ENCODE peak calls at places on chromosomes 12 and 14, in ten cellular contexts. Z is thoracic aorta; F is H9; J is CD4-positive, CD25-positive, alpha-beta regulatory T cell; H is CD8-positive, alpha-beta memory T cell; S is prostate gland; U is psoas muscle; Y is aorta; E is heart left ventricle; A is PC-3. X is an unnamed sample. For H3K4me1, the result is how much of the 10 kb centered on the place peaks cover.

GRCh38 chr12:94039914-94040313 is 108.5 kb upstream of the PLXNC1 start:
- DNase-seq in U (no peak), J (no peak), S (no peak), E (no peak), Y (no peak), H (no peak), Z (no peak), F (no peak), A (no peak), X (no peak)

GRCh38 chr12:63150255-63151060 is 543 bp downstream of the AVPR1A start:
- DNase-seq in S (no peak), F (peak), Y (peak), Z (no peak), U (peak), E (peak), J (peak), A (no peak), H (no peak), X (no peak)

GRCh38 chr12:26803552-26803951 is 29.4 kb downstream of the ITPR2 start:
- DNase-seq in J (no peak), H (no peak), F (no peak), S (no peak), Z (no peak), Y (no peak), E (no peak), U (no peak), A (peak), X (no peak)

GRCh38 chr14:58077621-58078020 is 74.4 kb downstream of the ARMH4 start:
- DNase-seq in A (no peak), Z (no peak), F (no peak), J (no peak), U (no peak), E (no peak), S (no peak), Y (no peak), H (no peak), X (no peak)

GRCh38 chr12:20201733-20202132 is 166.6 kb upstream of the PDE3A start:
- DNase-seq in U (no peak), S (no peak), Y (no peak), H (no peak), E (no peak), J (no peak), Z (no peak), A (no peak), F (no peak), X (no peak)

GRCh38 chr14:92897922-92898599 is 24.9 kb upstream of the CHGA start:
- DNase-seq in S (no peak), J (peak), H (no peak), F (no peak), Y (peak), Z (no peak), U (no peak), A (peak), E (no peak), X (no peak)

GRCh38 chr12:95262808-95263207 is 45.2 kb downstream of the VEZT start:
- DNase-seq in E (peak), J (no peak), Y (no peak), F (no peak), S (no peak), U (no peak), Z (no peak), H (no peak), A (peak), X (no peak)

GRCh38 chr12:53543539-53543938 is 36.3 kb upstream of the NPFF start:
- DNase-seq in H (no peak), A (peak), F (peak), Y (no peak), U (peak), E (peak), Z (no peak), J (peak), S (peak), X (peak)

GRCh38 chr14:89586258-89587127 is 169.5 kb upstream of the FOXN3 start:
- DNase-seq in A (no peak), J (no peak), U (no peak), S (no peak), Y (no peak), H (no peak), F (no peak), Z (no peak), E (no peak), X (no peak)

GRCh38 chr12:42666671-42667243 is 77.2 kb upstream of the PRICKLE1 start:
- DNase-seq in S (no peak), J (no peak), A (peak), Y (no peak), E (no peak), H (no peak), F (peak), Z (no peak), U (no peak), X (no peak)

GRCh38 chr12:28032811-28033537 is 60.4 kb upstream of the PTHLH start:
- DNase-seq in Z (no peak), Y (no peak), H (no peak), U (no peak), F (no peak), E (no peak), J (no peak), A (peak), S (no peak), X (no peak)

GRCh38 chr12:93122089-93122488 is 193.0 kb upstream of the EEA1 start:
- DNase-seq in J (no peak), U (no peak), Y (no peak), A (peak), E (no peak), H (no peak), F (no peak), Z (no peak), S (no peak), X (no peak)

GRCh38 chr12:6368906-6369525 is 6.3 kb downstream of the SCNN1A start:
- DNase-seq in U (no peak), Y (peak), F (no peak), J (no peak), Z (no peak), E (no peak), S (no peak), H (no peak), A (no peak), X (no peak)

GRCh38 chr12:85971800-85972199 is 97.7 kb downstream of the NTS start:
- DNase-seq in E (no peak), S (no peak), H (no peak), F (no peak), A (peak), J (no peak), U (no peak), Z (no peak), Y (no peak), X (no peak)

GRCh38 chr14:71169028-71169427 is 261.8 kb downstream of the PCNX1 start:
- DNase-seq in U (no peak), E (no peak), A (no peak), Y (no peak), Z (no peak), J (peak), H (no peak), S (no peak), F (no peak), X (no peak)

GRCh38 chr14:35193161-35193560 is 70.8 kb downstream of the PRORP start:
- DNase-seq in U (no peak), J (no peak), E (no peak), H (no peak), Y (no peak), A (no peak), Z (no peak), F (no peak), S (no peak), X (no peak)

GRCh38 chr12:104764225-104765073 is 193.6 kb downstream of the SLC41A2 start:
- DNase-seq in E (no peak), A (no peak), H (no peak), Y (no peak), U (no peak), Z (no peak), F (no peak), J (peak), S (no peak), X (no peak)

GRCh38 chr12:54749191-54749818 is 101.1 kb upstream of the DCD start:
- DNase-seq in Z (no peak), Y (no peak), S (peak), J (peak), H (peak), F (no peak), A (peak), U (no peak), E (no peak), X (peak)

GRCh38 chr12:52057958-52058576 is 6.8 kb downstream of the NR4A1 start:
- DNase-seq in E (peak), U (no peak), J (no peak), H (no peak), Z (no peak), A (no peak), F (no peak), S (no peak), Y (no peak), X (no peak)

GRCh38 chr14:49405291-49405690 is 180.9 kb downstream of the RPS29 start:
- DNase-seq in J (no peak), Z (no peak), H (no peak), E (no peak), F (no peak), Y (no peak), A (peak), U (no peak), S (no peak), X (no peak)

GRCh38 chr12:131867891-131868675 is 26.3 kb upstream of the ULK1 start:
- DNase-seq in U (no peak), A (peak), E (no peak), Y (no peak), F (no peak), S (no peak), J (no peak), Z (no peak), H (no peak), X (no peak)

GRCh38 chr14:103056322-103057027 is 874 bp downstream of the CDC42BPB start:
- DNase-seq in A (peak), E (peak), J (no peak), Z (no peak), S (no peak), U (peak), H (no peak), F (peak), Y (peak), X (no peak)

GRCh38 chr14:51319181-51319597 is 79.1 kb downstream of the TMX1 start:
- DNase-seq in Y (no peak), F (no peak), H (no peak), A (no peak), U (no peak), E (no peak), J (no peak), S (no peak), Z (no peak), X (no peak)

GRCh38 chr14:72064501-72064900 is 132.3 kb downstream of the RGS6 start:
- DNase-seq in Y (no peak), F (no peak), E (no peak), J (no peak), A (no peak), Z (no peak), H (no peak), U (no peak), S (no peak), X (no peak)

GRCh38 chr12:125029756-125030358 is 35.4 kb upstream of the AACS start:
- DNase-seq in F (no peak), Y (peak), E (no peak), U (no peak), A (no peak), S (no peak), Z (no peak), J (no peak), H (no peak), X (no peak)

GRCh38 chr14:56112781-56113180 is 5.4 kb upstream of the PELI2 start:
- DNase-seq in A (no peak), J (no peak), H (no peak), Z (no peak), Y (no peak), E (no peak), S (no peak), U (no peak), F (no peak), X (no peak)

GRCh38 chr12:119179335-119180021 is 747 bp downstream of the HSPB8 start:
- DNase-seq in E (peak), H (no peak), J (no peak), S (peak), F (peak), A (peak), U (peak), Z (no peak), Y (peak), X (peak)

GRCh38 chr12:128089961-128090360 is 177.0 kb upstream of the TMEM132C start:
- DNase-seq in A (no peak), S (no peak), J (no peak), H (no peak), E (no peak), U (no peak), Y (no peak), Z (no peak), F (peak), X (no peak)

GRCh38 chr12:120264086-120264485 is 1.4 kb downstream of the PXN start:
- DNase-seq in S (peak), A (no peak), F (peak), Z (no peak), H (no peak), Y (no peak), J (no peak), U (peak), E (no peak), X (no peak)
- H3K4me1 ChIP-seq in S (under half), A (under half), F (under half), Z (under half), H (half or more), Y (under half), J (half or more), U (half or more), E (under half), X (under half)

GRCh38 chr12:46177842-46178608 is 90.8 kb downstream of the SLC38A1 start:
- DNase-seq in E (no peak), Z (no peak), U (no peak), F (no peak), S (no peak), Y (no peak), J (no peak), A (no peak), H (no peak), X (no peak)
- H3K4me1 ChIP-seq in E (under half), Z (under half), U (under half), F (under half), S (under half), Y (under half), J (under half), A (under half), H (under half), X (under half)

DNA sequence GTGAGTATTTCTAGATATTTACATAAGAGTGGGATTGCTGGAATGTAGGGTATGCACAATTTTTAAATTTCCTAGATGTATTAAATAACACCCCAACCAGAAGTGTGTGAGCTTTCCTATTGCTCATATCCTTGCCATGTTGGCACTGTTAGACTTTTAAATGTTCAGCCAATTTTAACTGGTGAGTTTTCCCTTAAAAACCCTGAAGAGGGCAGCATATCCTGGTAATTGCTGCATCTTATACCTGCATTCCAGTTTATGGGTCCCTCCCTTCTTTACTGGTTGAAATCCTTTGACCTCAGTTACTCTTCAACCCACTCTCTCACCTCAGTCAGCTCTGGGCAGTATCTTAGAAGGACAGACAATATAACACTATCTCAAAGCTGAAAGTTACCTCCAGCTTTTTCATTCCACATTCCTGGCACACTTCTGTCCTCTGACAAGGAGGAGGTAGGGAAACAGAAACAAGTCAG is 270.6 kb downstream of the PAWR start:
- DNase-seq in F (no peak), U (no peak), H (no peak), A (peak), Z (no peak), E (no peak), Y (no peak), J (no peak), S (peak), X (peak)
- H3K4me1 ChIP-seq in F (under half), U (under half), H (under half), A (half or more), Z (half or more), E (under half), Y (under half), J (under half), S (under half), X (under half)

GRCh38 chr14:101862177-101862576 is 100.7 kb downstream of the PPP2R5C start:
- DNase-seq in A (peak), E (no peak), H (no peak), U (no peak), J (no peak), Y (no peak), Z (no peak), S (no peak), F (no peak), X (no peak)
- H3K4me1 ChIP-seq in A (under half), E (under half), H (under half), U (under half), J (under half), Y (under half), Z (under half), S (under half), F (under half), X (under half)

GRCh38 chr12:56299308-56299852 is 750 bp downstream of the CS start:
- DNase-seq in F (no peak), U (no peak), S (peak), A (peak), J (peak), Y (no peak), Z (no peak), H (peak), E (no peak), X (no peak)
- H3K4me1 ChIP-seq in F (under half), U (half or more), S (under half), A (under half), J (under half), Y (under half), Z (under half), H (under half), E (under half), X (under half)

DNA sequence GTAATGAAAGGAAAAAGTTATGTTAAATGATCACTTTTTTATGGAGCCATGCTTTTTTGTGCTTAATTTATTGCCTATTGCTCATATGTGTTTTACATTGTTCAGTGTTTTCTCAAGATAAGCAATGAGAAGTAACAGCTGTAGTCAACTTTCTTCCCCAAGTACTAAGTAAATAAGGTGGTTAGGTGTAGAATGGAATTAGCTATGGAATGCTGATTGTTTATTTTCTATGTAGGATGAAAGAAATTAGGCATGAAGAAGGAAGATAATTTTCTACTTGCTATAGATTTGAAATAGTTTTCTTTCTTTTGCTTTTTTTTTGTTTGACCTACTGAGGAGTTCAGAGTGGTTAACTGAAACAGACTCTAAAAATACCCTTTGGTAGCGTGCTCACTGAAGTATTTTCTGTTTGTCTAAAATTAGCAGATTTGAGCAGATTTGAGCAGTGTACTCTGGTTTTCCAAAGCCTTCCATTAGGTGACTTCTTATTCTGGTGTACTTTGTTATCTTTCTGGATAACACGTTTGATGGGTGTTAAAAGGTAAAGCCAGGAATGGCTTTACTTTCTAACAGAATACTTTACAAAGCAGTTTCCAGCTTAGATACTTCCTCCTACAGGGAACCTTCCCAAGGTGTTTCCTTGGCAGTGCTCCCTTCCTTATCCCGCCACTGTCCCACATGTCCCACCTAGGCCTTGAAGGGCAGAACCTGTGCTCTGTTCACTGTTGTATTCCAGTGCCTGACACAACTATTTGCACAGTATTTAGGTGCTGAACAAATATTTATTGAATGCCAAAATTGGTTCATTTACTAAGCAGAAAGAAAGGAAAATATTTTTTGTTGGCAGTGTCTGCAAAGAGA is 56.0 kb downstream of the RASSF3 start:
- DNase-seq in U (no peak), Z (no peak), H (no peak), S (no peak), J (no peak), F (no peak), A (peak), Y (no peak), E (no peak), X (no peak)
- H3K4me1 ChIP-seq in U (under half), Z (half or more), H (half or more), S (under half), J (half or more), F (under half), A (under half), Y (under half), E (under half), X (half or more)